ENCODE peak calls at places on chromosomes 3 and 15, in four cellular contexts. G, K, F and I are unnamed samples.

GRCh38 chr3:45861043-45861846 is 19.3 kb upstream of the LZTFL1 start:
- DNase-seq in G (peak), K (no peak), F (peak), I (no peak)

GRCh38 chr15:22979699-22980188 is 424 bp downstream of the CYFIP1 start:
- DNase-seq in G (no peak), K (no peak), F (no peak), I (peak)

GRCh38 chr3:144312702-144313101 is 341.1 kb downstream of the DIPK2A start:
- DNase-seq in G (no peak), K (no peak), F (no peak), I (no peak)

GRCh38 chr3:132231633-132232032 is 85.6 kb upstream of the ACP3 start:
- DNase-seq in G (no peak), K (no peak), F (no peak), I (no peak)

GRCh38 chr3:146308222-146308621 is 57.3 kb upstream of the PLSCR4 start:
- DNase-seq in G (no peak), K (no peak), F (no peak), I (no peak)

GRCh38 chr15:76185716-76186115 is 125.6 kb downstream of the ETFA start:
- DNase-seq in G (peak), K (peak), F (no peak), I (peak)

GRCh38 chr3:138370321-138370720 is 21.9 kb downstream of the MRAS start:
- DNase-seq in G (no peak), K (no peak), F (no peak), I (no peak)

GRCh38 chr3:189771842-189772494 is 140.8 kb downstream of the TP63 start:
- DNase-seq in G (no peak), K (no peak), F (no peak), I (no peak)

GRCh38 chr3:195802261-195802701 is 9.4 kb downstream of the MUC4 start:
- DNase-seq in G (no peak), K (no peak), F (no peak), I (no peak)

GRCh38 chr3:164641071-164641470 is 437.2 kb downstream of the SI start:
- DNase-seq in G (no peak), K (no peak), F (no peak), I (no peak)

GRCh38 chr3:161549251-161549650 is 52.6 kb downstream of the OTOL1 start:
- DNase-seq in G (no peak), K (no peak), F (no peak), I (no peak)
- TF ChIP-seq FOXK2 in G (no peak), K (no peak), F (no peak), I (no peak)

GRCh38 chr3:46909535-46910161 is 32.1 kb downstream of the PTH1R start:
- DNase-seq in G (peak), K (peak), F (no peak), I (peak)

GRCh38 chr3:46908294-46908985 is 30.9 kb downstream of the PTH1R start:
- DNase-seq in G (no peak), K (no peak), F (no peak), I (no peak)

GRCh38 chr3:46907960-46908293 is 30.4 kb downstream of the PTH1R start:
- DNase-seq in G (no peak), K (no peak), F (no peak), I (no peak)

GRCh38 chr3:46910166-46910760 is 32.7 kb downstream of the PTH1R start:
- DNase-seq in G (no peak), K (no peak), F (no peak), I (no peak)

GRCh38 chr3:46908986-46909534 is 31.5 kb downstream of the PTH1R start:
- DNase-seq in G (no peak), K (no peak), F (no peak), I (no peak)
- TF ChIP-seq SP1 in G (no peak), K (no peak), F (no peak), I (no peak)

GRCh38 chr15:78922527-78922926 is 22.3 kb downstream of the CTSH start:
- DNase-seq in G (no peak), K (no peak), F (no peak), I (no peak)
- TF ChIP-seq FOXK2 in G (no peak), K (no peak), F (no peak), I (no peak)

GRCh38 chr3:120982608-120983320 is 74.8 kb downstream of the STXBP5L start:
- DNase-seq in G (no peak), K (no peak), F (no peak), I (no peak)

GRCh38 chr3:120988994-120989393 is 81.0 kb downstream of the STXBP5L start:
- DNase-seq in G (no peak), K (no peak), F (no peak), I (no peak)

GRCh38 chr3:120983321-120983665 is 75.3 kb downstream of the STXBP5L start:
- DNase-seq in G (no peak), K (no peak), F (no peak), I (no peak)

GRCh38 chr3:120985242-120985641 is 77.2 kb downstream of the STXBP5L start:
- DNase-seq in G (no peak), K (no peak), F (no peak), I (no peak)

GRCh38 chr3:120983841-120984240 is 75.8 kb downstream of the STXBP5L start:
- DNase-seq in G (no peak), K (no peak), F (no peak), I (no peak)
- TF ChIP-seq SP1 in G (no peak), K (no peak), F (no peak), I (no peak)

GRCh38 chr3:175748087-175748732 is 889.1 kb downstream of the NAALADL2 start:
- DNase-seq in G (no peak), K (no peak), F (no peak), I (no peak)
- TF ChIP-seq FOXK2 in G (no peak), K (no peak), F (no peak), I (no peak)

GRCh38 chr3:183114779-183115178 is 15.5 kb upstream of the MCCC1 start:
- DNase-seq in G (no peak), K (no peak), F (no peak), I (no peak)

GRCh38 chr3:183117046-183117445 is 17.8 kb upstream of the MCCC1 start:
- DNase-seq in G (no peak), K (no peak), F (no peak), I (no peak)

GRCh38 chr3:183114374-183114773 is 15.1 kb upstream of the MCCC1 start:
- DNase-seq in G (no peak), K (no peak), F (no peak), I (no peak)

GRCh38 chr3:183120538-183121215 is 21.4 kb upstream of the MCCC1 start:
- DNase-seq in G (no peak), K (no peak), F (no peak), I (no peak)

DNA sequence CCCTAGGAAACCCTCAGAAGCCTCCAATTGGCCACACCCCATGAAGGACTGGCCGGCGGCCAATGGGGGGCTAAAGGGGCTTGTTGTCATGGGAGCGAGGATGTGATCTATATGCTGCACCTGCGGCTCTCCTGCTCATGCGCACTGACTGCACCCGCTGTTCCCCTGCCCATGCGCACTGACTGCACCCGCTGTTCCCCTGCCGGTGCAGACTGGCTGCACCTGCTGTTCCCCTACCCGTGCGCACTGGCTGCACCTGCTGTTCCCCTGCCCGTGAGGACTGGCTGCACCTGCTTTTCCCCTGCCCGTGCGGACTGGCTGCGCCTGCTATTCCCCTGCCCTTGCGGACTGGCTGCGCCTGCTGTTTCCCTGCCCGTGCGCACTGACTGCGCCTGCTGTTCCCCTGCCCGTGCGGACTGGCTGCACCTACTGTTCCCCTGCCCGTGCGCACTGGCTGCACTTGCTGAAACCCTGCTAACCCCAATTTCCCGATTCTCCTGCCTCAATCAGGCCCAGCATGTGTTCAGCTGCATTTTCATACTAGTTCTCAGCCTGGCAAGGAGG is 16.8 kb upstream of the MCCC1 start:
- DNase-seq in G (peak), K (peak), F (no peak), I (no peak)
- TF ChIP-seq SP1 in G (no peak), K (no peak), F (peak), I (no peak)

DNA sequence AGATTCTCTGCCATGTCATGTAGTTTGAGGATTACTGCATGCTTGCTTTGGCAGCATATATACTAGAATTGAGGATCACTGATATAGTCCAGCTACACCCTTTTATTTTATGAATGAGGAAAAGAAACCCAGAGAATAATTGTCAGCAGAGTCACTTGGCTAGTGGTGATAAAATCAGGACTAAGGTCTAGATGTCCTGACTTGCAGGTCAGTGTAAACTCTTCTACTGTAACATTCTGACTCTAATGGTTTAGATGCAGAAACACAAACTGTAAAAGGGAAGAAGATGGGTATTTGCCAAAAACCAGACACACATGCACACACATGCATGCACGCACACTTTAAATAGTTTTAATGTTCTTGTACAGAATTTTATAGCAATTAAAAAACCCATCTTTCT is 97.5 kb downstream of the ARHGEF26 start:
- DNase-seq in G (no peak), K (no peak), F (no peak), I (no peak)
- TF ChIP-seq FOXK2 in G (no peak), K (no peak), F (no peak), I (no peak)

DNA sequence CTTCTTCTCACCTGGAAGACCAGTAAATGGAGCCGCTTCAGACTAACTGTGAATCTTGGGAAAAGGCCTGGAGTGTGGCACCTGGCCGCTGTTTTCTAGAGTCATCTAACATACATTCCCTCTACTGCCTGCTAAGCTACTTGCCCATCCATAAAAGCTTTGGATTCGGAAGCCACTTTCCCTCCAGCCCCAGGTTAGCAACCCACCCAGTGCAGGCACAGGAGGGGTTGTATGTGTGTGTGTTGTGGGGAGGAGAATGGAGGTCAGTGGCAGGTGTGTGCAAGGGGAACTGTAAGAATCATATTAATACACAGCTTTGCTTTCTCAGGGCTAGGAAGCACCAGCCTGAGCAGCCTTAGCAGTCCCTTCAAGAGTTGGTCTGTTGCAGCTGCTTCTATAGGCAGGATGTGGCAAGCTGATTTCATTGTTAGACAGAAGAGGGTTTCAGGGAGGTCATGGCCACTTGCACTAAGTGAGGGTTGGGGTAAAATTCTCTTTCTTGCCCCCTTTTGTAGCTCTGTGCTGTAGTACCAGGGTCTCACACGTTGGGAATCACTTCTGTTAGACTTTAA is 8.9 kb downstream of the NSUN3 start:
- DNase-seq in G (no peak), K (no peak), F (peak), I (no peak)
- TF ChIP-seq SP1 in G (no peak), K (no peak), F (no peak), I (no peak)